ENCODE peak calls at places on chromosomes 16 and 17, in eight cellular contexts. One of them, this sample, is unnamed.

GRCh38 chr17:49360796-49361128 is 1.3 kb downstream of the ZNF652 start:
- DNase-seq in activated CD4-positive, alpha-beta T cell treated with anti-CD3 and anti-CD28 coated beads for 48 hours: peak; percentile 57
- DNase-seq in NCI-H460: no peak
- DNase-seq in stomach: no peak
- DNase-seq in CD4-positive, alpha-beta T cell: no peak
- DNase-seq in NCI-H1694 treated with DMSO at 0.1 percent for 48 hours: no peak
- DNase-seq in T-helper 2 cell: no peak
- DNase-seq in nucleus accumbens: no peak
- DNase-seq in this sample: no peak

GRCh38 chr16:77723108-77723514 is 797 bp downstream of the NUDT7 start:
- DNase-seq in activated CD4-positive, alpha-beta T cell treated with anti-CD3 and anti-CD28 coated beads for 48 hours: no peak
- DNase-seq in NCI-H460: no peak
- DNase-seq in stomach: no peak
- DNase-seq in CD4-positive, alpha-beta T cell: no peak
- DNase-seq in NCI-H1694 treated with DMSO at 0.1 percent for 48 hours: no peak
- DNase-seq in T-helper 2 cell: no peak
- DNase-seq in nucleus accumbens: no peak
- DNase-seq in this sample: no peak

GRCh38 chr16:81654346-81654745 is 124.7 kb upstream of the PLCG2 start:
- DNase-seq in activated CD4-positive, alpha-beta T cell treated with anti-CD3 and anti-CD28 coated beads for 48 hours: no peak
- DNase-seq in NCI-H460: no peak
- DNase-seq in stomach: no peak
- DNase-seq in CD4-positive, alpha-beta T cell: no peak
- DNase-seq in NCI-H1694 treated with DMSO at 0.1 percent for 48 hours: no peak
- DNase-seq in T-helper 2 cell: no peak
- DNase-seq in nucleus accumbens: no peak
- DNase-seq in this sample: no peak

GRCh38 chr17:45311762-45312476 is 4.9 kb downstream of the MAP3K14 start:
- DNase-seq in activated CD4-positive, alpha-beta T cell treated with anti-CD3 and anti-CD28 coated beads for 48 hours: peak; percentile 93
- DNase-seq in NCI-H460: no peak
- DNase-seq in stomach: peak; percentile 82
- DNase-seq in CD4-positive, alpha-beta T cell: peak; percentile 60
- DNase-seq in NCI-H1694 treated with DMSO at 0.1 percent for 48 hours: no peak
- DNase-seq in T-helper 2 cell: peak; percentile 45
- DNase-seq in nucleus accumbens: no peak
- DNase-seq in this sample: no peak

GRCh38 chr16:72172105-72173034 is at the start of gene PMFBP1:
- DNase-seq in activated CD4-positive, alpha-beta T cell treated with anti-CD3 and anti-CD28 coated beads for 48 hours: peak; percentile 42
- DNase-seq in NCI-H460: no peak
- DNase-seq in stomach: no peak
- DNase-seq in CD4-positive, alpha-beta T cell: no peak
- DNase-seq in NCI-H1694 treated with DMSO at 0.1 percent for 48 hours: peak; percentile 24
- DNase-seq in T-helper 2 cell: no peak
- DNase-seq in nucleus accumbens: no peak
- DNase-seq in this sample: peak; percentile 38

GRCh38 chr17:50056217-50056960 is 479 bp downstream of the ITGA3 start:
- DNase-seq in activated CD4-positive, alpha-beta T cell treated with anti-CD3 and anti-CD28 coated beads for 48 hours: peak; percentile 83
- DNase-seq in NCI-H460: peak; percentile 57
- DNase-seq in stomach: peak; percentile 76
- DNase-seq in CD4-positive, alpha-beta T cell: peak; percentile 58
- DNase-seq in NCI-H1694 treated with DMSO at 0.1 percent for 48 hours: peak; percentile 56
- DNase-seq in T-helper 2 cell: peak; percentile 41
- DNase-seq in nucleus accumbens: no peak
- DNase-seq in this sample: peak; percentile 8

GRCh38 chr16:11029948-11030347 is 85.6 kb downstream of the CLEC16A start:
- DNase-seq in activated CD4-positive, alpha-beta T cell treated with anti-CD3 and anti-CD28 coated beads for 48 hours: no peak
- DNase-seq in NCI-H460: no peak
- DNase-seq in stomach: no peak
- DNase-seq in CD4-positive, alpha-beta T cell: no peak
- DNase-seq in NCI-H1694 treated with DMSO at 0.1 percent for 48 hours: no peak
- DNase-seq in T-helper 2 cell: no peak
- DNase-seq in nucleus accumbens: no peak
- DNase-seq in this sample: no peak

GRCh38 chr16:77221482-77221881 is 22.3 kb downstream of the SYCE1L start:
- DNase-seq in activated CD4-positive, alpha-beta T cell treated with anti-CD3 and anti-CD28 coated beads for 48 hours: no peak
- DNase-seq in NCI-H460: no peak
- DNase-seq in stomach: no peak
- DNase-seq in CD4-positive, alpha-beta T cell: no peak
- DNase-seq in NCI-H1694 treated with DMSO at 0.1 percent for 48 hours: no peak
- DNase-seq in T-helper 2 cell: no peak
- DNase-seq in nucleus accumbens: no peak
- DNase-seq in this sample: no peak

GRCh38 chr16:83946154-83946780 is 6.8 kb upstream of the OSGIN1 start:
- DNase-seq in activated CD4-positive, alpha-beta T cell treated with anti-CD3 and anti-CD28 coated beads for 48 hours: no peak
- DNase-seq in NCI-H460: no peak
- DNase-seq in stomach: no peak
- DNase-seq in CD4-positive, alpha-beta T cell: no peak
- DNase-seq in NCI-H1694 treated with DMSO at 0.1 percent for 48 hours: no peak
- DNase-seq in T-helper 2 cell: no peak
- DNase-seq in nucleus accumbens: no peak
- DNase-seq in this sample: no peak

GRCh38 chr16:11196286-11196828 is 59.6 kb downstream of the SOCS1 start:
- DNase-seq in activated CD4-positive, alpha-beta T cell treated with anti-CD3 and anti-CD28 coated beads for 48 hours: no peak
- DNase-seq in NCI-H460: no peak
- DNase-seq in stomach: no peak
- DNase-seq in CD4-positive, alpha-beta T cell: no peak
- DNase-seq in NCI-H1694 treated with DMSO at 0.1 percent for 48 hours: no peak
- DNase-seq in T-helper 2 cell: no peak
- DNase-seq in nucleus accumbens: no peak
- DNase-seq in this sample: no peak

GRCh38 chr16:30145692-30146091 is 22.7 kb upstream of the MAPK3 start:
- DNase-seq in activated CD4-positive, alpha-beta T cell treated with anti-CD3 and anti-CD28 coated beads for 48 hours: no peak
- DNase-seq in NCI-H460: no peak
- DNase-seq in stomach: no peak
- DNase-seq in CD4-positive, alpha-beta T cell: no peak
- DNase-seq in NCI-H1694 treated with DMSO at 0.1 percent for 48 hours: no peak
- DNase-seq in T-helper 2 cell: no peak
- DNase-seq in nucleus accumbens: no peak
- DNase-seq in this sample: no peak

GRCh38 chr16:4891886-4892216 is 44.6 kb downstream of the UBN1 start:
- DNase-seq in activated CD4-positive, alpha-beta T cell treated with anti-CD3 and anti-CD28 coated beads for 48 hours: no peak
- DNase-seq in NCI-H460: no peak
- DNase-seq in stomach: no peak
- DNase-seq in CD4-positive, alpha-beta T cell: no peak
- DNase-seq in NCI-H1694 treated with DMSO at 0.1 percent for 48 hours: no peak
- DNase-seq in T-helper 2 cell: no peak
- DNase-seq in nucleus accumbens: no peak
- DNase-seq in this sample: no peak

GRCh38 chr17:64781810-64782555 is 119.9 kb upstream of the SMURF2 start:
- DNase-seq in activated CD4-positive, alpha-beta T cell treated with anti-CD3 and anti-CD28 coated beads for 48 hours: no peak
- DNase-seq in NCI-H460: no peak
- DNase-seq in stomach: no peak
- DNase-seq in CD4-positive, alpha-beta T cell: no peak
- DNase-seq in NCI-H1694 treated with DMSO at 0.1 percent for 48 hours: no peak
- DNase-seq in T-helper 2 cell: no peak
- DNase-seq in nucleus accumbens: no peak
- DNase-seq in this sample: no peak

GRCh38 chr17:40598021-40598927 is 33.0 kb upstream of the CCR7 start:
- DNase-seq in activated CD4-positive, alpha-beta T cell treated with anti-CD3 and anti-CD28 coated beads for 48 hours: peak; percentile 89
- DNase-seq in NCI-H460: no peak
- DNase-seq in stomach: no peak
- DNase-seq in CD4-positive, alpha-beta T cell: peak; percentile 56
- DNase-seq in NCI-H1694 treated with DMSO at 0.1 percent for 48 hours: no peak
- DNase-seq in T-helper 2 cell: peak; percentile 42
- DNase-seq in nucleus accumbens: no peak
- DNase-seq in this sample: no peak

GRCh38 chr16:27434141-27435051 is 32.4 kb downstream of the IL21R start:
- DNase-seq in activated CD4-positive, alpha-beta T cell treated with anti-CD3 and anti-CD28 coated beads for 48 hours: peak; percentile 4
- DNase-seq in NCI-H460: no peak
- DNase-seq in stomach: peak; percentile 17
- DNase-seq in CD4-positive, alpha-beta T cell: no peak
- DNase-seq in NCI-H1694 treated with DMSO at 0.1 percent for 48 hours: no peak
- DNase-seq in T-helper 2 cell: no peak
- DNase-seq in nucleus accumbens: no peak
- DNase-seq in this sample: no peak